ENCODE peak calls at places on chromosomes 7 and 10, in four cellular contexts. S is pons; G is stimulated activated naive CD8-positive, alpha-beta T cell treated with anti-CD3 and anti-CD28 coated beads, Interleukin-15, Interleukin-2, amounts not matched to agents 100 U/mL and 50 U/mL, for 24 hours; E is M059J. D is an unnamed sample.

GRCh38 chr7:74002474-74003017 is 25.4 kb upstream of the ELN start:
- DNase-seq in S (no peak), G (peak; percentile 49), E (peak; percentile 93), D (no peak)

GRCh38 chr10:132533571-132534260 is 3.9 kb upstream of the INPP5A start:
- DNase-seq in S (no peak), G (no peak), E (no peak), D (peak; percentile 8)

GRCh38 chr7:141074162-141074989 is 512 bp downstream of the TMEM178B start:
- DNase-seq in S (peak; percentile 18), G (peak; percentile 35), E (peak; percentile 28), D (peak; percentile 59)

GRCh38 chr10:93222211-93222754 is 148.6 kb downstream of the CYP26A1 start:
- DNase-seq in S (no peak), G (no peak), E (peak; percentile 8), D (no peak)

GRCh38 chr7:98556288-98556687 is 60.8 kb upstream of the NPTX2 start:
- DNase-seq in S (no peak), G (no peak), E (no peak), D (no peak)

GRCh38 chr7:7517661-7518236 is 17.9 kb downstream of the COL28A1 start:
- DNase-seq in S (no peak), G (no peak), E (peak; percentile 31), D (no peak)

GRCh38 chr10:122139627-122140151 is 131.4 kb upstream of the BTBD16 start:
- DNase-seq in S (no peak), G (no peak), E (no peak), D (no peak)

GRCh38 chr10:35685402-35685801 is 43.3 kb upstream of the FZD8 start:
- DNase-seq in S (no peak), G (no peak), E (no peak), D (no peak)

GRCh38 chr7:32158751-32159360 is 88.6 kb upstream of the PDE1C start:
- DNase-seq in S (no peak), G (no peak), E (peak; percentile 65), D (no peak)

GRCh38 chr10:108166401-108166800 is 1001.9 kb upstream of the SORCS1 start:
- DNase-seq in S (no peak), G (no peak), E (peak; percentile 43), D (no peak)

GRCh38 chr7:50681451-50682045 is 101.1 kb downstream of the GRB10 start:
- DNase-seq in S (no peak), G (no peak), E (no peak), D (no peak)

GRCh38 chr7:141244466-141244865 is 170.6 kb downstream of the TMEM178B start:
- DNase-seq in S (no peak), G (no peak), E (no peak), D (no peak)

GRCh38 chr7:154914580-154915380 is 88.1 kb downstream of the PAXIP1 start:
- DNase-seq in S (no peak), G (no peak), E (no peak), D (no peak)

GRCh38 chr7:30238721-30239441 is 45.5 kb upstream of the ZNRF2 start:
- DNase-seq in S (no peak), G (peak; percentile 40), E (peak; percentile 82), D (peak; percentile 65)

GRCh38 chr10:130138479-130138866 is 2.3 kb downstream of the GLRX3 start:
- DNase-seq in S (no peak), G (no peak), E (peak; percentile 81), D (no peak)

GRCh38 chr10:74290703-74291102 is 139.7 kb downstream of the ADK start:
- DNase-seq in S (no peak), G (no peak), E (peak; percentile 53), D (no peak)

GRCh38 chr7:149207324-149208035 is 12.1 kb downstream of the ZNF282 start:
- DNase-seq in S (no peak), G (no peak), E (no peak), D (no peak)

GRCh38 chr7:17234398-17235021 is 63.9 kb upstream of the AHR start:
- DNase-seq in S (peak; percentile 46), G (peak; percentile 55), E (peak; percentile 99), D (no peak)

GRCh38 chr7:75795831-75796285 is 17.7 kb downstream of the CCL24 start:
- DNase-seq in S (peak; percentile 3), G (no peak), E (no peak), D (peak; percentile 81)

GRCh38 chr10:132904814-132905649 is 37.3 kb downstream of the CFAP46 start:
- DNase-seq in S (no peak), G (peak; percentile 65), E (no peak), D (peak; percentile 25)

GRCh38 chr10:117621795-117622420 is 79.4 kb downstream of the EMX2 start:
- DNase-seq in S (no peak), G (no peak), E (no peak), D (no peak)

GRCh38 chr7:72334066-72334465 is 78.1 kb downstream of the CALN1 start:
- DNase-seq in S (no peak), G (no peak), E (no peak), D (no peak)

GRCh38 chr7:6290345-6290744 is 17.9 kb upstream of the CYTH3 start:
- DNase-seq in S (no peak), G (no peak), E (peak; percentile 65), D (no peak)

GRCh38 chr7:417625-417889 is 102.1 kb downstream of the PDGFA start:
- DNase-seq in S (no peak), G (no peak), E (no peak), D (no peak)

GRCh38 chr10:61902448-61903183 is 1.1 kb downstream of the ARID5B start:
- DNase-seq in S (peak; percentile 92), G (peak; percentile 65), E (peak; percentile 68), D (no peak)

GRCh38 chr10:124978376-124978725 is 36.4 kb downstream of the ZRANB1 start:
- DNase-seq in S (no peak), G (no peak), E (no peak), D (no peak)

GRCh38 chr10:15695852-15696251 is 23.9 kb downstream of the ITGA8 start:
- DNase-seq in S (no peak), G (no peak), E (no peak), D (no peak)

GRCh38 chr7:132877578-132877977 is 204.3 kb downstream of the CHCHD3 start:
- DNase-seq in S (no peak), G (no peak), E (peak; percentile 19), D (no peak)

GRCh38 chr10:17144757-17145156 is 15.1 kb upstream of the CUBN start:
- DNase-seq in S (no peak), G (peak; percentile 62), E (no peak), D (no peak)

GRCh38 chr10:91043173-91043910 is 122.5 kb upstream of the ANKRD1 start:
- DNase-seq in S (peak; percentile 73), G (no peak), E (peak; percentile 45), D (no peak)

GRCh38 chr7:21550821-21551531 is 8.1 kb downstream of the DNAH11 start:
- DNase-seq in S (no peak), G (no peak), E (no peak), D (no peak)

GRCh38 chr10:27699778-27700177 is 45.8 kb downstream of the MKX start:
- DNase-seq in S (no peak), G (no peak), E (no peak), D (no peak)

GRCh38 chr7:81110673-81111072 is 191.8 kb upstream of the SEMA3C start:
- DNase-seq in S (no peak), G (no peak), E (peak; percentile 6), D (no peak)

GRCh38 chr10:62860946-62861345 is 44.8 kb upstream of the EGR2 start:
- DNase-seq in S (peak; percentile 42), G (no peak), E (no peak), D (no peak)

GRCh38 chr10:118962159-118962863 is 67.2 kb upstream of the NANOS1 start:
- DNase-seq in S (no peak), G (no peak), E (no peak), D (no peak)

GRCh38 chr10:51007781-51008180 is 66.5 kb upstream of the PRKG1 start:
- DNase-seq in S (no peak), G (no peak), E (peak; percentile 72), D (no peak)

GRCh38 chr10:94320285-94320914 is 42.3 kb downstream of the NOC3L start:
- DNase-seq in S (peak; percentile 71), G (peak; percentile 74), E (peak; percentile 61), D (peak; percentile 71)

GRCh38 chr7:137081694-137082093 is 213.2 kb downstream of the CHRM2 start:
- DNase-seq in S (peak; percentile 16), G (no peak), E (peak; percentile 93), D (peak; percentile 49)

GRCh38 chr10:129912161-129912917 is 51.7 kb downstream of the EBF3 start:
- DNase-seq in S (no peak), G (no peak), E (no peak), D (no peak)

GRCh38 chr7:111388912-111389311 is 173.4 kb downstream of the IMMP2L start:
- DNase-seq in S (no peak), G (no peak), E (no peak), D (no peak)